ENCODE peak calls at places on chromosome 6, in seven cellular contexts. One of them, this sample, is unnamed.

GRCh38 chr6:37354526-37355384 is 972 bp downstream of the RNF8 start:
- DNase-seq in iris pigment epithelial cell: peak
- DNase-seq in left ventricle myocardium superior: peak
- DNase-seq in SJSA1: no peak
- DNase-seq in lung microvascular endothelial cell: peak
- DNase-seq in stimulated activated CD4-positive, alpha-beta T cell treated with anti-CD3 and anti-CD28 coated beads, Interleukin-1b, Interleukin-23, amount 100 ng/mL, for 1 hour: peak
- DNase-seq in activated T-cell treated with anti-CD3 and anti-CD28 coated beads, Interleukin-2, amount 50 U/mL, for 72 hours: peak
- DNase-seq in this sample: peak

GRCh38 chr6:108782231-108783041 is 65.8 kb upstream of the ARMC2 start:
- DNase-seq in lung microvascular endothelial cell: peak
- DNase-seq in activated T-cell treated with anti-CD3 and anti-CD28 coated beads, Interleukin-2, amount 50 U/mL, for 72 hours: peak
- DNase-seq in SJSA1: peak
- DNase-seq in left ventricle myocardium superior: peak
- DNase-seq in stimulated activated CD4-positive, alpha-beta T cell treated with anti-CD3 and anti-CD28 coated beads, Interleukin-1b, Interleukin-23, amount 100 ng/mL, for 1 hour: peak
- DNase-seq in iris pigment epithelial cell: peak
- DNase-seq in this sample: peak

GRCh38 chr6:124319410-124319809 is 515.7 kb downstream of the NKAIN2 start:
- DNase-seq in SJSA1: no peak
- DNase-seq in activated T-cell treated with anti-CD3 and anti-CD28 coated beads, Interleukin-2, amount 50 U/mL, for 72 hours: no peak
- DNase-seq in left ventricle myocardium superior: no peak
- DNase-seq in stimulated activated CD4-positive, alpha-beta T cell treated with anti-CD3 and anti-CD28 coated beads, Interleukin-1b, Interleukin-23, amount 100 ng/mL, for 1 hour: no peak
- DNase-seq in iris pigment epithelial cell: no peak
- DNase-seq in lung microvascular endothelial cell: no peak
- DNase-seq in this sample: no peak

GRCh38 chr6:29653452-29654038 is 3.3 kb upstream of the MOG start:
- DNase-seq in activated T-cell treated with anti-CD3 and anti-CD28 coated beads, Interleukin-2, amount 50 U/mL, for 72 hours: peak
- DNase-seq in SJSA1: no peak
- DNase-seq in left ventricle myocardium superior: no peak
- DNase-seq in iris pigment epithelial cell: peak
- DNase-seq in lung microvascular endothelial cell: peak
- DNase-seq in stimulated activated CD4-positive, alpha-beta T cell treated with anti-CD3 and anti-CD28 coated beads, Interleukin-1b, Interleukin-23, amount 100 ng/mL, for 1 hour: no peak
- DNase-seq in this sample: peak

GRCh38 chr6:24859608-24860007 is 60.9 kb upstream of the ARMH2 start:
- DNase-seq in stimulated activated CD4-positive, alpha-beta T cell treated with anti-CD3 and anti-CD28 coated beads, Interleukin-1b, Interleukin-23, amount 100 ng/mL, for 1 hour: no peak
- DNase-seq in iris pigment epithelial cell: no peak
- DNase-seq in left ventricle myocardium superior: no peak
- DNase-seq in SJSA1: no peak
- DNase-seq in activated T-cell treated with anti-CD3 and anti-CD28 coated beads, Interleukin-2, amount 50 U/mL, for 72 hours: no peak
- DNase-seq in lung microvascular endothelial cell: no peak
- DNase-seq in this sample: no peak

GRCh38 chr6:111715321-111715720 is 109.6 kb upstream of the TRAF3IP2 start:
- DNase-seq in activated T-cell treated with anti-CD3 and anti-CD28 coated beads, Interleukin-2, amount 50 U/mL, for 72 hours: peak
- DNase-seq in left ventricle myocardium superior: peak
- DNase-seq in stimulated activated CD4-positive, alpha-beta T cell treated with anti-CD3 and anti-CD28 coated beads, Interleukin-1b, Interleukin-23, amount 100 ng/mL, for 1 hour: no peak
- DNase-seq in iris pigment epithelial cell: no peak
- DNase-seq in lung microvascular endothelial cell: no peak
- DNase-seq in SJSA1: no peak
- DNase-seq in this sample: no peak

GRCh38 chr6:30814137-30815084 is 69.9 kb upstream of the DDR1 start:
- DNase-seq in lung microvascular endothelial cell: no peak
- DNase-seq in left ventricle myocardium superior: no peak
- DNase-seq in stimulated activated CD4-positive, alpha-beta T cell treated with anti-CD3 and anti-CD28 coated beads, Interleukin-1b, Interleukin-23, amount 100 ng/mL, for 1 hour: no peak
- DNase-seq in SJSA1: peak
- DNase-seq in activated T-cell treated with anti-CD3 and anti-CD28 coated beads, Interleukin-2, amount 50 U/mL, for 72 hours: peak
- DNase-seq in iris pigment epithelial cell: peak
- DNase-seq in this sample: no peak

GRCh38 chr6:439681-440167 is 48.2 kb downstream of the IRF4 start:
- DNase-seq in iris pigment epithelial cell: no peak
- DNase-seq in SJSA1: no peak
- DNase-seq in stimulated activated CD4-positive, alpha-beta T cell treated with anti-CD3 and anti-CD28 coated beads, Interleukin-1b, Interleukin-23, amount 100 ng/mL, for 1 hour: no peak
- DNase-seq in lung microvascular endothelial cell: no peak
- DNase-seq in left ventricle myocardium superior: no peak
- DNase-seq in activated T-cell treated with anti-CD3 and anti-CD28 coated beads, Interleukin-2, amount 50 U/mL, for 72 hours: no peak
- DNase-seq in this sample: no peak

GRCh38 chr6:10465633-10466499 is 51.0 kb upstream of the TFAP2A start:
- DNase-seq in iris pigment epithelial cell: peak
- DNase-seq in lung microvascular endothelial cell: peak
- DNase-seq in activated T-cell treated with anti-CD3 and anti-CD28 coated beads, Interleukin-2, amount 50 U/mL, for 72 hours: peak
- DNase-seq in stimulated activated CD4-positive, alpha-beta T cell treated with anti-CD3 and anti-CD28 coated beads, Interleukin-1b, Interleukin-23, amount 100 ng/mL, for 1 hour: no peak
- DNase-seq in left ventricle myocardium superior: no peak
- DNase-seq in SJSA1: peak
- DNase-seq in this sample: peak

GRCh38 chr6:43175676-43176422 is 4.8 kb downstream of the SRF start:
- DNase-seq in left ventricle myocardium superior: no peak
- DNase-seq in stimulated activated CD4-positive, alpha-beta T cell treated with anti-CD3 and anti-CD28 coated beads, Interleukin-1b, Interleukin-23, amount 100 ng/mL, for 1 hour: no peak
- DNase-seq in lung microvascular endothelial cell: no peak
- DNase-seq in iris pigment epithelial cell: no peak
- DNase-seq in SJSA1: no peak
- DNase-seq in activated T-cell treated with anti-CD3 and anti-CD28 coated beads, Interleukin-2, amount 50 U/mL, for 72 hours: no peak
- DNase-seq in this sample: no peak